ENCODE peak calls at places on chromosomes 16 and 17, in five cellular contexts. Q, U, S, L and M are unnamed samples.
A peak's percentile ranks its signal among the peaks of the same experiment; 100 is the strongest.

GRCh38 chr17:66381701-66382362 is 79.4 kb downstream of the PRKCA start:
- DNase-seq in Q (no peak), U (no peak), S (no peak), L (no peak), M (no peak)

GRCh38 chr17:44353656-44354331 is 8.7 kb downstream of the GRN start:
- DNase-seq in Q (no peak), U (no peak), S (no peak), L (no peak), M (peak; percentile 52)

GRCh38 chr17:10557422-10557821 is 8.0 kb upstream of the MYH2 start:
- DNase-seq in Q (peak; percentile 27), U (no peak), S (no peak), L (no peak), M (no peak)

GRCh38 chr17:38702900-38703741 is 2.0 kb upstream of the MLLT6 start:
- DNase-seq in Q (no peak), U (no peak), S (no peak), L (no peak), M (peak; percentile 19)

GRCh38 chr16:82603784-82604411 is 22.9 kb upstream of the CDH13 start:
- DNase-seq in Q (peak; percentile 47), U (peak; percentile 13), S (no peak), L (peak; percentile 32), M (no peak)

GRCh38 chr16:55682086-55682485 is 26.3 kb downstream of the SLC6A2 start:
- DNase-seq in Q (no peak), U (no peak), S (no peak), L (no peak), M (no peak)

GRCh38 chr17:42979511-42980273 is at the start of gene PTGES3L:
- DNase-seq in Q (peak; percentile 79), U (no peak), S (no peak), L (no peak), M (no peak)

GRCh38 chr17:55421179-55421934 is at the start of gene MMD:
- DNase-seq in Q (peak; percentile 37), U (no peak), S (no peak), L (no peak), M (no peak)

GRCh38 chr17:9765302-9765701 is 26.1 kb downstream of the DHRS7C start:
- DNase-seq in Q (no peak), U (no peak), S (no peak), L (no peak), M (no peak)

GRCh38 chr16:65244811-65245210 is 122.9 kb upstream of the CDH11 start:
- DNase-seq in Q (no peak), U (no peak), S (no peak), L (no peak), M (no peak)

GRCh38 chr17:7676533-7676932 is 10.8 kb downstream of the TP53 start:
- DNase-seq in Q (no peak), U (no peak), S (no peak), L (no peak), M (no peak)

GRCh38 chr16:31265329-31266245 is 5.8 kb downstream of the ITGAM start:
- DNase-seq in Q (no peak), U (no peak), S (no peak), L (no peak), M (peak; percentile 22)

GRCh38 chr17:56416682-56417351 is 176.7 kb upstream of the NOG start:
- DNase-seq in Q (no peak), U (no peak), S (no peak), L (no peak), M (no peak)

GRCh38 chr17:1753767-1754429 is 8.0 kb upstream of the SERPINF1 start:
- DNase-seq in Q (no peak), U (no peak), S (no peak), L (no peak), M (no peak)

GRCh38 chr16:50266337-50267091 is at the start of gene ADCY7:
- DNase-seq in Q (peak; percentile 76), U (peak; percentile 26), S (peak; percentile 79), L (peak; percentile 34), M (peak; percentile 92)

GRCh38 chr16:79595261-79595660 is 5.3 kb downstream of the MAF start:
- DNase-seq in Q (no peak), U (no peak), S (no peak), L (no peak), M (no peak)

GRCh38 chr16:1979271-1980025 is 1.8 kb downstream of the NOXO1 start:
- DNase-seq in Q (no peak), U (no peak), S (no peak), L (no peak), M (no peak)

GRCh38 chr17:75345514-75346167 is 56.4 kb upstream of the SLC25A19 start:
- DNase-seq in Q (no peak), U (no peak), S (no peak), L (no peak), M (peak; percentile 26)

GRCh38 chr17:34579979-34580684 is 750 bp downstream of the TMEM132E start:
- DNase-seq in Q (peak; percentile 37), U (no peak), S (no peak), L (no peak), M (no peak)

GRCh38 chr17:34578016-34578415 is 1.4 kb upstream of the TMEM132E start:
- DNase-seq in Q (no peak), U (no peak), S (no peak), L (no peak), M (no peak)

GRCh38 chr17:34580685-34581445 is 1.5 kb downstream of the TMEM132E start:
- DNase-seq in Q (no peak), U (no peak), S (no peak), L (no peak), M (no peak)

GRCh38 chr17:34578656-34579016 is 746 bp upstream of the TMEM132E start:
- DNase-seq in Q (no peak), U (no peak), S (no peak), L (no peak), M (no peak)

DNA sequence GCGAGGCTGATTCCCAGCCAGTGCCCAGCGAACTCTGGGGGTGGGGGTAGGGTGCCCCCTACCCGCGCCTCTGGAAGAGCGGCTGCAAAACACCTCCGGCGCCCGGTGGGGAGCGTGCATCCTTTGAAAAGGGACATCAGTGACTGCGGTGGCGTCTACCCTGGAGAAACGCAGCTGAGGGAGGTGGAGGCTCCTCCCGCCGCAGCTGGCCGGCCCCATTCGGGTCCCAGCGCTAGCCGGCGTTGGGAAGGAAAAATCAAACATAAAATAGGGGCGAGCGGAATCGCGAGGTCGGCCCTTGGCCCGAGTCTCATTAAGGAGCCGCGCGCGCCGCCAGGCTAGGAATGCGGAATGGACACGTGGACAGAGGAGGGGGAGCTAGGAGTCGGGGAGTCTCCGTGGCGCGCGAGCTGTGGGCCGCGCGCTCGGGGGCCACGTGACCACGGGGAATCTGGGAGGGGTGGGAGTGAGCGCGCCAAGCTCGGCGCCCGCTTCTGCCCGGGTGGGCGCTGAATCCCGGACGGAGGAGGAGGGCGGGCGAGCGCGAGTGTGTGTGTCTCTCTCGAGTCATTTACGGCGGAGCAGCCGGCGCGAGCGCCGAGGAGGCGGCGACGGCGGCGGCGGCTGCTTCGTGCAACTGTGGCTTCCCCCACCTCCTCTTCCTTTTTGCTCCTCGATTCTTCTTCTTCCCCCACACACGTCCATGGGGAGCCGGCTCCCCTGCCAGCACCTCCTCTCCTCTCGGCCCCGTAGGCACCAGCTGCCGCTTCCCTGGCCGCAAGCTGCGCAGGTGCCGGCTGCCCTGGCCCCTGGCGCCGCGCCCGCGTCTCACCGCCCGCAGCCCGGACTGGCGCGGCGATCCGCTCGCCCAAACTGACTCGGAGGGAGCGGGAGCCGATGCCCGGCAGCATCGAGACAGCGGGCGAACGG is at the start of gene TMEM132E:
- DNase-seq in Q (peak; percentile 36), U (no peak), S (peak; percentile 63), L (no peak), M (no peak)
- H3K27me3 ChIP-seq in Q (peaks cover 89% of the 10 kb centered on the region), U (peaks cover 44% of the 10 kb centered on the region), S (peaks cover 17% of the 10 kb centered on the region), L (peaks cover 59% of the 10 kb centered on the region), M (peaks cover 43% of the 10 kb centered on the region)

DNA sequence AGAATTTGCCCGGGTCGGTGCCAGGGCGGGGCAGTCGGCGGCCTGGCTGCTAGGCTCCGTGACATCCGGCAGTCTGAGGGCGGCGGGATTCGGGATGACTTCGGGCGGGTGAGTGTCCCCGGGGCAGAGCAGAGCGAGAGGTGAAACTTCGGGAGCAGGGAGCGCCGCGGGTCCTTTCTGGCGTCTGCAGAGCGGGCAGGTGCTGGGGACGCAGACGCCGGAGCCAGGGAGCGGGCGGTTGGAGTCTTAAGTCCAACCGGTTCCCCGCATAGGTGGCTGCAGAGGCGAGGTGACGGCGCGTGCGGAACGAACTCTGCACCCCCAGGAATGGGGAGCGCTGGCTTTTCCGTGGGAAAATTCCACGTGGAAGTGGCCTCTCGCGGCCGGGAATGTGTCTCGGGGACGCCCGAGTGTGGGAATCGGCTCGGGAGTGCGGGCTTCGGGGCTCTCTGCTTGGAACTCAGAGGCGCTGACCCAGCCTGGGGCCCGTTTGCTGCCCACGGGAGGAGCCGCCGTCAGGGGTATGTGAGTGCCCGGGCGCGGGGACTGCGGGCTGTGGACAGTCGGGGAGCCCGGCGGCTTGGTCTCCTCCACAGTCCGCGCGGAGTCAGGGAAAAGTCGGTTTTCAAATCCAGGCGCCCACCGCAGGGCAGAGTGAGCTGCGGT is at the start of gene B4GALNT2:
- DNase-seq in Q (no peak), U (no peak), S (no peak), L (no peak), M (no peak)
- H3K4me3 ChIP-seq in Q (peak within 1 kb of the TSS; percentile 5), U (no peak within 1 kb of the TSS), S (peak within 1 kb of the TSS; percentile 30), L (peak within 1 kb of the TSS; percentile 52), M (no peak within 1 kb of the TSS)

DNA sequence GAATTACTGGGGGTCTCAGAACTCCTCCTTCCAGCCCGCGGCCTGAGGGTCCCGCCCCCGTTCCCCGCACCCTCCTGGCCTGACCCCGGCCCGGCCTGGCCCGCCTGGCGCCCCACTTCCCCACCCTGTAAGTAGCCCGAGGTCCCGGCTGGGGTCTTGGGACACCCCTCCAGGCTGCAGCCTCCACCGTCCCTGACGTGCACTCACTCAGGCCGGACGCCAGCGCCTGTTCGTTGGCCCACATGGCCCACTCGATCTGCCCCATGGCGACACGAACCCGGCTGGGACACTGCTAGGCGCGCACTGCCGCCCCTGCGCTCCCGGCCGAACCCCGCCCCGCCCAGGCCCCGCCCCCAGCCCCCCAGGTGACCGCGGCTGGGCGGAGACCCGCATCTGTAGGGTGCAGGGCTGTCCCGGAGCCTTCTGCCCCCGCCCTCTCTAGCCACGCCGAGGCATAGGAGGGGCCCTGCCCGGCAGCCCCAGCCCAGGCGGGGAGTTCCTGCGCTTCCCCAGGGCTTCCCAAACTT is at the start of gene CYBA:
- DNase-seq in Q (peak; percentile 85), U (peak; percentile 57), S (peak; percentile 66), L (no peak), M (peak; percentile 83)
- H3K27ac ChIP-seq in Q (peak within 1 kb of the TSS; percentile 73), U (peak within 1 kb of the TSS; percentile 86), S (peak within 1 kb of the TSS; percentile 75), L (peak within 1 kb of the TSS; percentile 39), M (peak within 1 kb of the TSS; percentile 91)

DNA sequence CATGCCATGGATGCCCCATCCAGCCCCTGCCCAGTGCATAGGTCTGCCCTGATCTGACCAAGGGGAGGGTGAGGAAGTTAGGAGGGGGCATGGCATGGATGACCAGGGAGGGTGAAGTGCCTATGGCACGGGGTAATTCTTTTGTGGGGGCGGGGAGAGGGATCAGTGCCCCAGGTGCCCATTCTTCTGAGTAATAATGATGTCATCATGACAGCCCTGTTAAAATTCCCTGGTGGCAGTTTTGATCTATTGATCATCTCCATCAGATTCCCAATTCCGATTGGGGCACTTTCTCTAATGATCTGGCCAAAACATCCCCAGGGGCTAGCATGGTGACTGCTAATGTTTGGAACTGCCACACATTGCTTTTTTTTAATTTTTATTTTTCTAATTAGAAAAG is 392.2 kb downstream of the UTP18 start:
- DNase-seq in Q (no peak), U (no peak), S (no peak), L (no peak), M (no peak)
- H3K27me3 ChIP-seq in Q (no peaks in the 10 kb centered on the region), U (peaks cover 82% of the 10 kb centered on the region), S (no peaks in the 10 kb centered on the region), L (no peaks in the 10 kb centered on the region), M (no peaks in the 10 kb centered on the region)

GRCh38 chr17:50212121-50212843 is 10.9 kb upstream of the COL1A1 start:
- DNase-seq in Q (no peak), U (no peak), S (peak; percentile 60), L (peak; percentile 81), M (no peak)
- H3K4me3 ChIP-seq in Q (no peak overlapping the region), U (no peak overlapping the region), S (no peak overlapping the region), L (no peak overlapping the region), M (no peak overlapping the region)